ENCODE peak calls at places on chromosomes 2 and 18, in eight cellular contexts. Y is HEK293T; E is NCI-H1436; U is CD8-positive, alpha-beta memory T cell; J is nephron progenitor cell; B is G401; O is stimulated activated CD8-positive, alpha-beta memory T cell treated with anti-CD3 and anti-CD28 coated beads, Interleukin-7, amount 100 ng/mL, for 4 hours; N is NCI-H1105 treated with DMSO at 0.1 percent for 48 hours. S is an unnamed sample.
A peak's percentile ranks its signal among the peaks of the same experiment; 100 is the strongest.

GRCh38 chr2:57880967-57881366 is 165.6 kb upstream of the VRK2 start:
- DNase-seq in Y (no peak), J (no peak), O (no peak), B (no peak), E (peak; percentile 55), U (no peak), N (peak; percentile 80), S (peak; percentile 33)

GRCh38 chr2:96663177-96663576 is 20.6 kb downstream of the FER1L5 start:
- DNase-seq in J (no peak), N (no peak), O (no peak), U (no peak), E (no peak), Y (no peak), B (no peak), S (no peak)

GRCh38 chr2:205403244-205403845 is 279.0 kb upstream of the NRP2 start:
- DNase-seq in O (no peak), U (no peak), E (no peak), Y (no peak), B (no peak), J (no peak), N (no peak), S (no peak)

GRCh38 chr2:219576505-219577388 is 4.6 kb downstream of the INHA start:
- DNase-seq in J (peak; percentile 73), B (no peak), E (peak; percentile 45), O (no peak), U (no peak), N (peak; percentile 21), Y (peak; percentile 40), S (no peak)

GRCh38 chr18:8614875-8615274 is 5.6 kb downstream of the RAB12 start:
- DNase-seq in J (no peak), B (no peak), U (no peak), Y (no peak), N (no peak), O (no peak), E (no peak), S (no peak)

GRCh38 chr2:231590614-231591013 is 2.0 kb upstream of the TEX44 start:
- DNase-seq in E (no peak), B (no peak), U (no peak), O (no peak), J (peak; percentile 36), Y (no peak), N (no peak), S (no peak)

GRCh38 chr2:148670773-148671172 is 26.2 kb downstream of the EPC2 start:
- DNase-seq in Y (no peak), B (no peak), N (no peak), U (no peak), J (no peak), O (no peak), E (no peak), S (no peak)

GRCh38 chr2:201707753-201708152 is 9.3 kb upstream of the MPP4 start:
- DNase-seq in J (no peak), O (no peak), E (no peak), N (no peak), Y (no peak), B (peak; percentile 29), U (no peak), S (no peak)

GRCh38 chr18:39162013-39162412 is 1596.4 kb upstream of the CELF4 start:
- DNase-seq in O (no peak), B (no peak), Y (no peak), N (no peak), U (no peak), E (no peak), J (no peak), S (no peak)

GRCh38 chr18:5841518-5841917 is 53.8 kb downstream of the TMEM200C start:
- DNase-seq in J (no peak), N (peak; percentile 22), O (no peak), Y (no peak), U (no peak), B (peak; percentile 61), E (no peak), S (no peak)

GRCh38 chr2:230903251-230904150 is 21.5 kb downstream of the GPR55 start:
- DNase-seq in N (no peak), O (no peak), Y (no peak), U (no peak), J (no peak), E (no peak), B (no peak), S (no peak)

GRCh38 chr2:160224060-160224459 is 24.0 kb upstream of the ITGB6 start:
- DNase-seq in U (no peak), O (no peak), N (no peak), B (no peak), E (no peak), Y (peak; percentile 35), J (no peak), S (no peak)

GRCh38 chr2:128054104-128054503 is 26.2 kb upstream of the SAP130 start:
- DNase-seq in N (no peak), J (no peak), O (no peak), Y (no peak), U (no peak), E (no peak), B (no peak), S (no peak)

GRCh38 chr2:75337040-75337439 is 137.7 kb upstream of the TACR1 start:
- DNase-seq in U (no peak), B (no peak), E (no peak), N (no peak), Y (no peak), J (no peak), O (no peak), S (no peak)

GRCh38 chr2:239781461-239781860 is 243.7 kb downstream of the NDUFA10 start:
- DNase-seq in E (no peak), U (no peak), O (no peak), N (no peak), B (no peak), Y (no peak), J (no peak), S (peak; percentile 45)

GRCh38 chr18:12882416-12882815 is 1.6 kb downstream of the PTPN2 start:
- DNase-seq in B (no peak), N (no peak), Y (no peak), U (no peak), E (no peak), O (no peak), J (no peak), S (no peak)

GRCh38 chr2:43605079-43605655 is 9.3 kb upstream of the THADA start:
- DNase-seq in U (no peak), J (peak; percentile 16), Y (peak; percentile 59), E (peak; percentile 17), O (no peak), B (peak; percentile 37), N (peak; percentile 38), S (no peak)

GRCh38 chr2:135532581-135532980 is 1.3 kb downstream of the R3HDM1 start:
- DNase-seq in Y (no peak), N (no peak), E (no peak), J (no peak), O (no peak), U (no peak), B (no peak), S (no peak)

GRCh38 chr2:168626096-168626495 is 170.0 kb downstream of the CERS6 start:
- DNase-seq in U (no peak), Y (no peak), B (no peak), E (no peak), N (no peak), J (no peak), O (no peak), S (no peak)

GRCh38 chr2:129910446-129911362 is 68.8 kb upstream of the RAB6C start:
- DNase-seq in E (no peak), Y (no peak), U (no peak), J (no peak), O (no peak), N (no peak), B (no peak), S (peak; percentile 59)

GRCh38 chr2:181916726-181917377 is 25.3 kb downstream of the ITPRID2 start:
- DNase-seq in B (no peak), J (no peak), Y (no peak), N (no peak), E (no peak), O (no peak), U (no peak), S (no peak)

GRCh38 chr2:234682492-234683228 is 185.8 kb upstream of the ARL4C start:
- DNase-seq in U (no peak), B (no peak), J (no peak), N (peak; percentile 94), Y (no peak), E (peak; percentile 87), O (no peak), S (no peak)

GRCh38 chr18:55234366-55235093 is 275.3 kb upstream of the CCDC68 start:
- DNase-seq in E (peak; percentile 82), N (peak; percentile 95), O (peak; percentile 16), U (no peak), B (peak; percentile 96), J (peak; percentile 77), Y (peak; percentile 60), S (peak; percentile 68)

GRCh38 chr18:24246143-24246542 is 107.3 kb downstream of the CABYR start:
- DNase-seq in E (no peak), O (no peak), U (no peak), B (no peak), Y (no peak), J (no peak), N (no peak), S (no peak)

GRCh38 chr2:176534798-176535479 is 265.7 kb downstream of the MTX2 start:
- DNase-seq in Y (no peak), N (peak; percentile 93), O (no peak), E (no peak), J (no peak), B (no peak), U (no peak), S (no peak)